ENCODE peak calls at places on chromosomes 11 and 22, in six cellular contexts. One of them, this sample, is unnamed.

GRCh38 chr22:32255726-32256125 is 579 bp upstream of the SLC5A4 start:
- DNase-seq in NCI-H446: no peak
- DNase-seq in CMK: no peak
- DNase-seq in NCI-H1694: no peak
- DNase-seq in smooth muscle cell of the brain vasculature: no peak
- DNase-seq in HAP-1: no peak
- DNase-seq in this sample: no peak

GRCh38 chr11:112504056-112504455 is 243.4 kb upstream of the PLET1 start:
- DNase-seq in smooth muscle cell of the brain vasculature: no peak
- DNase-seq in HAP-1: no peak
- DNase-seq in CMK: no peak
- DNase-seq in NCI-H1694: no peak
- DNase-seq in NCI-H446: no peak
- DNase-seq in this sample: no peak

GRCh38 chr11:63007920-63008319 is 7.7 kb downstream of the SLC22A8 start:
- DNase-seq in CMK: no peak
- DNase-seq in HAP-1: no peak
- DNase-seq in smooth muscle cell of the brain vasculature: no peak
- DNase-seq in NCI-H446: no peak
- DNase-seq in NCI-H1694: no peak
- DNase-seq in this sample: no peak

GRCh38 chr11:112511271-112511670 is 250.6 kb upstream of the PLET1 start:
- DNase-seq in NCI-H446: no peak
- DNase-seq in NCI-H1694: no peak
- DNase-seq in smooth muscle cell of the brain vasculature: no peak
- DNase-seq in CMK: no peak
- DNase-seq in HAP-1: no peak
- DNase-seq in this sample: no peak

GRCh38 chr11:10139656-10140055 is 154.4 kb downstream of the SBF2 start:
- DNase-seq in smooth muscle cell of the brain vasculature: no peak
- DNase-seq in NCI-H1694: no peak
- DNase-seq in HAP-1: peak
- DNase-seq in CMK: no peak
- DNase-seq in NCI-H446: no peak
- DNase-seq in this sample: no peak

GRCh38 chr11:66317766-66318575 is 1.1 kb upstream of the CD248 start:
- DNase-seq in NCI-H1694: no peak
- DNase-seq in CMK: no peak
- DNase-seq in NCI-H446: no peak
- DNase-seq in smooth muscle cell of the brain vasculature: no peak
- DNase-seq in HAP-1: no peak
- DNase-seq in this sample: peak

GRCh38 chr11:43130616-43131015 is 181.2 kb upstream of the API5 start:
- DNase-seq in CMK: no peak
- DNase-seq in NCI-H1694: no peak
- DNase-seq in smooth muscle cell of the brain vasculature: no peak
- DNase-seq in NCI-H446: no peak
- DNase-seq in HAP-1: no peak
- DNase-seq in this sample: no peak

GRCh38 chr22:38611559-38611958 is 41.6 kb upstream of the DMC1 start:
- DNase-seq in NCI-H1694: no peak
- DNase-seq in NCI-H446: no peak
- DNase-seq in smooth muscle cell of the brain vasculature: no peak
- DNase-seq in CMK: no peak
- DNase-seq in HAP-1: no peak
- DNase-seq in this sample: no peak